ENCODE peak calls at places on chromosome 4, in five cellular contexts. E, U, T, C and R are unnamed samples.
A peak's percentile ranks its signal among the peaks of the same experiment; 100 is the strongest.

GRCh38 chr4:148090503-148091476 is 351.4 kb downstream of the NR3C2 start:
- DNase-seq in T (no peak), C (no peak), E (no peak), U (no peak), R (no peak)

GRCh38 chr4:54942735-54943134 is 182.7 kb downstream of the KDR start:
- DNase-seq in U (no peak), T (no peak), E (peak; percentile 44), C (no peak), R (no peak)

GRCh38 chr4:56424697-56425514 is 10.5 kb downstream of the PPAT start:
- DNase-seq in T (no peak), C (no peak), U (peak; percentile 54), E (peak; percentile 43), R (no peak)

GRCh38 chr4:156419080-156419638 is 465.5 kb upstream of the CTSO start:
- DNase-seq in T (no peak), E (no peak), U (peak; percentile 10), C (no peak), R (no peak)

GRCh38 chr4:93764647-93765246 is 63.8 kb upstream of the ATOH1 start:
- DNase-seq in C (no peak), U (peak; percentile 65), T (no peak), E (peak; percentile 38), R (peak; percentile 27)

GRCh38 chr4:79689735-79690134 is 281.7 kb upstream of the GK2 start:
- DNase-seq in T (no peak), U (no peak), E (no peak), C (no peak), R (peak; percentile 5)

GRCh38 chr4:141416219-141416618 is 195.5 kb downstream of the ZNF330 start:
- DNase-seq in U (no peak), C (no peak), T (no peak), E (no peak), R (no peak)

GRCh38 chr4:119106036-119107000 is 29.3 kb upstream of the MYOZ2 start:
- DNase-seq in C (peak; percentile 73), U (no peak), T (no peak), E (no peak), R (no peak)

GRCh38 chr4:6527259-6527658 is 47.7 kb upstream of the MAN2B2 start:
- DNase-seq in E (no peak), C (no peak), T (no peak), U (no peak), R (no peak)

GRCh38 chr4:3676907-3677495 is 89.2 kb upstream of the ADRA2C start:
- DNase-seq in U (no peak), E (no peak), C (no peak), T (no peak), R (no peak)

GRCh38 chr4:110704748-110705439 is 82.0 kb upstream of the PITX2 start:
- DNase-seq in C (no peak), E (peak; percentile 87), U (no peak), T (no peak), R (no peak)

GRCh38 chr4:96448315-96448872 is 608.5 kb downstream of the PDHA2 start:
- DNase-seq in E (no peak), C (no peak), T (no peak), U (no peak), R (no peak)

GRCh38 chr4:181687116-181687515 is 556.1 kb upstream of the TENM3 start:
- DNase-seq in T (no peak), E (no peak), U (no peak), C (no peak), R (no peak)

GRCh38 chr4:181688416-181688815 is 554.8 kb upstream of the TENM3 start:
- DNase-seq in E (no peak), T (no peak), U (no peak), C (no peak), R (no peak)

GRCh38 chr4:181685911-181686310 is 557.3 kb upstream of the TENM3 start:
- DNase-seq in E (no peak), U (no peak), C (no peak), T (no peak), R (no peak)

GRCh38 chr4:181685461-181685860 is 557.7 kb upstream of the TENM3 start:
- DNase-seq in T (no peak), U (no peak), E (no peak), C (no peak), R (no peak)

DNA sequence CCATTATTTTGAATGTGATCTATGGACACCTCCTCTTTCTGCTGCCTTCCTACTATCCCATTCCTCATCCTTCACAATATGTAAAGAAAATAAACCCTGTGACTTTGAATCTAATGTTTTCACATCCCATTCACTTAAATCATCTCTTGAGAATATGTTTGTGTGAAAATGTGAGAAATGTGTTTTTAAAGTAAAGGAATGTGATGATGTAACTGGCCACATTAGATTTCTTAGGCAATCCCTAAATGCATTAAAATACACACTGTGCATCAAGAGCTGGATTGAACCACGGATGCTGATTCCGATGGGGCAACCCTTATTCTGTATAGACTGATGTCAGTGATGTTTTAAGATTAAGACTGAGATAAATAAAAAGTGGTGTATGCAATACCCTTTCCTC is 558.9 kb upstream of the TENM3 start:
- DNase-seq in C (no peak), U (no peak), T (no peak), E (no peak), R (no peak)
- TF ChIP-seq CTCF in C (no peak), U (no peak), T (no peak), E (no peak), R (no peak)

GRCh38 chr4:1199556-1200331 is 27.4 kb upstream of the SPON2 start:
- DNase-seq in C (peak; percentile 16), E (no peak), T (no peak), U (peak; percentile 2), R (no peak)

GRCh38 chr4:1202526-1203378 is 30.4 kb upstream of the SPON2 start:
- DNase-seq in U (peak; percentile 3), E (no peak), T (no peak), C (peak; percentile 8), R (no peak)

GRCh38 chr4:1200425-1201035 is 28.1 kb upstream of the SPON2 start:
- DNase-seq in E (no peak), T (peak; percentile 18), U (peak; percentile 72), C (peak; percentile 35), R (no peak)

GRCh38 chr4:1204286-1204827 is 32.0 kb upstream of the SPON2 start:
- DNase-seq in C (peak; percentile 15), E (no peak), U (no peak), T (no peak), R (no peak)

DNA sequence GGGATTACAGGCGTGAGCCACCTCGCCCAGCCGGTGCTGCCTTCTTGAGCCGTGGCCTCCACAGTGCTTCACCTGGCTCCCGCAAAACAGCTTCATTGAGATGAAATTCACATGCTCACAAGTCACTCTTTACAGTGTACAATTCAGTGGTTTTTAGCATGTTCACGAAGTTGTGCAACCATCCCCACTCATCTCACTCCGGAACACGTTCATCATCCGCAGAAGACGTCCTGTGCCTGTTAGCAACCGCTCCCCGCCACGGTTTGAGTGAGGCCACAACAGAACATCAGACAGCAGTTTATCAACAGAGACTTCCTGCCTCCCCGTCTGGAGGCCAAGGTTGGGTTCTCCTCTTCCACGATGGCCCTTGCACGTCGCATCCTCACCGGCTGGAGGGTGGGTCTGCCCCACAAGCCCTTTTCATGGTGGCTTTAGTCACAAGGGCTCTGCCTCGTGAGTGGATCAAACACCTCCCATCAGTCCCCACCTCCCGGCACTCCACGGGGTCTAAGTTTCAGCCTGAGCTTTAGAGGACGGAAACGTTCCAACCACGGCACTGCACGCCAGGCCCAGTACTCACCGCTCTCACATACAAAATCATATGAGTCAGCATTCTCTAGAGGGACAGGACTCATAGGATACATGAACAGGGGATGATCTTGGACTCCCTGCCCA is 29.6 kb upstream of the SPON2 start:
- DNase-seq in T (peak; percentile 49), U (peak; percentile 69), C (peak; percentile 68), E (peak; percentile 54), R (no peak)
- H3K4me3 ChIP-seq in T (no peak overlapping the region), U (no peak overlapping the region), C (peak overlapping the region; percentile 33), E (no peak overlapping the region), R (no peak overlapping the region)

DNA sequence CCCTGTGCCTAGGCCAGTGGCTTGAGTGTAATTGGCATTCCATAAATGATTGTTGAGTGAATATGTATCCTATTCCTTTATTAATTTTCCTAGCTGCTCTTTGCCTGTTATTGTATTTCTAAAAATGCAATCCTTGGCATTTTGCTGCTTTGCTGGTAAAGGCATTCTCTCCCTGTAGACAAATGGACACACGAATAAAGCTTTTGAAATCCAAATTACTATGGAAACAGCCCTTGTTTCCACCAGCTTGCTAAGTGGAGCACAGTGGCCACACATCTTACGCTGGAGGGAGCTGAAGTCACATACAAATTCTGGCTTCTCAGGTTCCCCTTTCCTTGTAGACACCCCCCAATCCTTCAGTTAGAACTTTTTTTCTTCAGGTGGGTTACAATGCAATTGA is 66.3 kb downstream of the AGA start:
- DNase-seq in T (no peak), E (no peak), C (no peak), U (no peak), R (no peak)
- TF ChIP-seq CTCF in T (no peak), E (no peak), C (no peak), U (no peak), R (no peak)

DNA sequence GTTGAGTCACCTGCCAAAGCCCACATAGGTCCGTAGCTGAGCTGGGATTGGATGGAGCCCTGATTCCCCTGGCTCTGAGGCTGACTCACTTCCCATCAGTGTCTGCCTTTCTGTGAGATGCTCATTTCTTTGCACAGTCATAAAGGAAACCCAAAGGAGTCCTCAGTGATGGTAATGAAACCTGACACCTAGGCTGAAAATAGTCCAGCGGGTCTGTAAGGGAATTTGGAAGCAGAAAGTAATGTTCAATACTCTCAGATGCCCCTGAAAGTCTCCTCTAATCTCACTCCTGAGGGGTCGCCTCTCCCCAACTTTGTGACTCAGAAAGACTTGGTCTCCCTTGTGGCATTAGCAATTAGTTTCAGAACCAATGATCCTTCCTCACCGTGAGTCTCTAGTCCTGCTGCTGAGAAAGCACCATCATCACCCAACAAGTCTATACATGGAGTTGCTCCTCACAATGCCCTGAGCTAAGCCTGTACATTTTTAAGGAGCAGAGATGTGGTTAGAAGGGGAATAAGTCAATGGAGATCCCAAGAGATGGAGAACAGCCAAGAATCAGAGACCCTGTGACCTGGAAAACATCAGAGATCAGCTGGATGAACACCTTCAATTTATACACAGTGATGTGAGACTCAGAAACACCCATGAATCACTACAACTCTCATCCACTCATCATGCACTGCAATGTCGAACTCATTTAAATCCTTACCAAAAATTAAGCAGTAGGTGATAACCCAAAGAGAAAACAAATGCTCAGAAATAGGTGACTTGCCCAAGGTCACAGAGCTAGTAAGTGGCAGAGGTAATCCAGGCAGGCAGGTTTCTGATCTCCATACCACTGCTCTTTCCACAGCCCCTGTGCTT is 219.0 kb upstream of the CPEB2 start:
- DNase-seq in E (no peak), T (no peak), U (no peak), C (no peak), R (peak; percentile 24)
- H3K4me3 ChIP-seq in E (no peak overlapping the region), T (no peak overlapping the region), U (no peak overlapping the region), C (no peak overlapping the region), R (no peak overlapping the region)

GRCh38 chr4:23857353-23857752 is 32.5 kb downstream of the PPARGC1A start:
- DNase-seq in C (no peak), T (no peak), E (no peak), U (no peak), R (no peak)
- TF ChIP-seq CTCF in C (no peak), T (peak; percentile 7), E (no peak), U (peak; percentile 44), R (peak; percentile 34)